ENCODE peak calls at places on chromosomes 16 and 17, in five cellular contexts. A, T, W, U and P are unnamed samples. For H3K9me3 and H3K4me1, the result is how much of the 10 kb centered on the place peaks cover.

GRCh38 chr17:36641877-36642845 is 40.8 kb downstream of the MRM1 start:
- DNase-seq in A (no peak), T (peak), W (no peak), U (no peak), P (no peak)

GRCh38 chr16:81112453-81112852 is 16.3 kb upstream of the GCSH start:
- DNase-seq in A (no peak), T (no peak), W (no peak), U (no peak), P (no peak)

GRCh38 chr16:9364721-9365693 is 273.6 kb downstream of the HAPSTR1 start:
- DNase-seq in A (no peak), T (peak), W (peak), U (no peak), P (peak)

GRCh38 chr16:86338403-86339115 is 171.8 kb upstream of the FOXF1 start:
- DNase-seq in A (no peak), T (no peak), W (no peak), U (no peak), P (no peak)

GRCh38 chr16:57372372-57373116 is at the start of gene CX3CL1:
- DNase-seq in A (peak), T (peak), W (no peak), U (peak), P (peak)

GRCh38 chr17:27980035-27980434 is 62.4 kb upstream of the NLK start:
- DNase-seq in A (no peak), T (no peak), W (no peak), U (peak), P (no peak)

GRCh38 chr17:57135748-57136342 is 50.8 kb downstream of the AKAP1 start:
- DNase-seq in A (no peak), T (no peak), W (no peak), U (no peak), P (no peak)

GRCh38 chr16:6190756-6191155 is 1093.2 kb upstream of the EEF2KMT start:
- DNase-seq in A (no peak), T (no peak), W (no peak), U (no peak), P (no peak)

GRCh38 chr17:81664051-81664470 is 2.3 kb downstream of the OXLD1 start:
- DNase-seq in A (no peak), T (no peak), W (no peak), U (no peak), P (no peak)

GRCh38 chr17:79970576-79971068 is 65.0 kb downstream of the TBC1D16 start:
- DNase-seq in A (peak), T (peak), W (peak), U (peak), P (no peak)

GRCh38 chr17:44053130-44053872 is 13.2 kb downstream of the LSM12 start:
- DNase-seq in A (no peak), T (no peak), W (no peak), U (no peak), P (no peak)
- H3K9me3 ChIP-seq in A (under half), T (under half), W (under half), U (under half), P (under half)

GRCh38 chr17:61002316-61002736 is 324.7 kb downstream of the BCAS3 start:
- DNase-seq in A (no peak), T (no peak), W (no peak), U (peak), P (no peak)

GRCh38 chr17:61005358-61005757 is 327.7 kb downstream of the BCAS3 start:
- DNase-seq in A (no peak), T (no peak), W (no peak), U (no peak), P (no peak)

GRCh38 chr17:61000911-61001310 is 323.3 kb downstream of the BCAS3 start:
- DNase-seq in A (no peak), T (no peak), W (no peak), U (peak), P (no peak)
- TF ChIP-seq CTCF in A (no peak), T (no peak), W (no peak), U (peak), P (no peak)

GRCh38 chr17:17077861-17078732 is 35.8 kb downstream of the MPRIP start:
- DNase-seq in A (no peak), T (peak), W (no peak), U (no peak), P (no peak)

GRCh38 chr17:17077101-17077500 is 34.8 kb downstream of the MPRIP start:
- DNase-seq in A (no peak), T (no peak), W (no peak), U (no peak), P (no peak)

GRCh38 chr17:17073627-17074521 is 31.6 kb downstream of the MPRIP start:
- DNase-seq in A (no peak), T (no peak), W (no peak), U (peak), P (no peak)

GRCh38 chr17:17075037-17075755 is 32.9 kb downstream of the MPRIP start:
- DNase-seq in A (no peak), T (peak), W (no peak), U (peak), P (no peak)

DNA sequence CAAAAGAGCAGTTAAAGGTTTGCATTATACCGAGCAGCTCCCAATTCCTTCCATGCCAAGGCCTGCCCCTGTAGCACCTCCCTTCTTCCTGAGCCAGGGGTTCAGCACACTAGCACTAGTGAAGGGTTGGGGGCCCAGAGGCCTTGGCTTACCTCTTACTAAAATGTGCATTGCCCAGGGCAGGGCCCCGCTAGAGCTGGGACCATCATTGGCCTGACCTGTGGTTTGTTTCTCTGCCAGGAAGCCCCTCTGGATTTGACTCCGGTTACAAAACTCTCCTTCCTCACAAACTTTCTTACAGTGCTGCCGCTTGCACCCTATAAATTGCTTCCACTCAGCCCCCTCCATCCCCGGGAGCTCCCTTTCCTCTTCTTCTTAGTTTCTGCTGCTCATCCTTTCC is 33.8 kb downstream of the MPRIP start:
- DNase-seq in A (no peak), T (no peak), W (no peak), U (no peak), P (no peak)
- H3K4me1 ChIP-seq in A (under half), T (half or more), W (half or more), U (under half), P (under half)

GRCh38 chr16:82857693-82858337 is 231.0 kb downstream of the CDH13 start:
- DNase-seq in A (no peak), T (no peak), W (no peak), U (no peak), P (no peak)
- H3K9me3 ChIP-seq in A (under half), T (under half), W (under half), U (under half), P (under half)